ENCODE peak calls at places on chromosome 13, in nine cellular contexts. N, X, M, E, S, O, F, P and I are unnamed samples.
A peak's percentile ranks its signal among the peaks of the same experiment; 100 is the strongest.

GRCh38 chr13:95677564-95678386 is 836 bp downstream of the DNAJC3 start:
- DNase-seq in N (peak; percentile 57), X (no peak), M (peak; percentile 65), E (peak; percentile 25), S (peak; percentile 61), O (no peak), F (peak; percentile 21), P (peak; percentile 28), I (peak; percentile 0)

GRCh38 chr13:47178090-47178950 is 281.5 kb upstream of the HTR2A start:
- DNase-seq in N (no peak), X (no peak), M (no peak), E (no peak), S (no peak), O (no peak), F (no peak), P (no peak), I (peak; percentile 2)

GRCh38 chr13:30864352-30865130 is 41.5 kb upstream of the MEDAG start:
- DNase-seq in N (peak; percentile 18), X (peak; percentile 71), M (peak; percentile 89), E (peak; percentile 55), S (peak; percentile 30), O (no peak), F (no peak), P (no peak), I (no peak)

GRCh38 chr13:84844473-84844872 is 954.7 kb downstream of the SLITRK6 start:
- DNase-seq in N (peak; percentile 27), X (peak; percentile 32), M (no peak), E (peak; percentile 21), S (peak; percentile 53), O (peak; percentile 4), F (peak; percentile 48), P (no peak), I (peak; percentile 17)

GRCh38 chr13:50319603-50320296 is 304.5 kb downstream of the KCNRG start:
- DNase-seq in N (no peak), X (no peak), M (peak; percentile 65), E (peak; percentile 30), S (no peak), O (no peak), F (peak; percentile 75), P (peak; percentile 61), I (no peak)

GRCh38 chr13:64362564-64362963 is 2867.6 kb downstream of the PCDH9 start:
- DNase-seq in N (no peak), X (no peak), M (no peak), E (no peak), S (no peak), O (no peak), F (no peak), P (no peak), I (no peak)

GRCh38 chr13:106182404-106182803 is 353.1 kb downstream of the EFNB2 start:
- DNase-seq in N (no peak), X (no peak), M (peak; percentile 87), E (no peak), S (no peak), O (peak; percentile 35), F (peak; percentile 78), P (no peak), I (no peak)

GRCh38 chr13:106573279-106573831 is 5.4 kb upstream of the ARGLU1 start:
- DNase-seq in N (no peak), X (no peak), M (peak; percentile 89), E (no peak), S (no peak), O (no peak), F (no peak), P (no peak), I (no peak)

GRCh38 chr13:35961461-35962220 is 169.5 kb downstream of the DCLK1 start:
- DNase-seq in N (no peak), X (no peak), M (peak; percentile 44), E (no peak), S (no peak), O (no peak), F (peak; percentile 13), P (no peak), I (no peak)

DNA sequence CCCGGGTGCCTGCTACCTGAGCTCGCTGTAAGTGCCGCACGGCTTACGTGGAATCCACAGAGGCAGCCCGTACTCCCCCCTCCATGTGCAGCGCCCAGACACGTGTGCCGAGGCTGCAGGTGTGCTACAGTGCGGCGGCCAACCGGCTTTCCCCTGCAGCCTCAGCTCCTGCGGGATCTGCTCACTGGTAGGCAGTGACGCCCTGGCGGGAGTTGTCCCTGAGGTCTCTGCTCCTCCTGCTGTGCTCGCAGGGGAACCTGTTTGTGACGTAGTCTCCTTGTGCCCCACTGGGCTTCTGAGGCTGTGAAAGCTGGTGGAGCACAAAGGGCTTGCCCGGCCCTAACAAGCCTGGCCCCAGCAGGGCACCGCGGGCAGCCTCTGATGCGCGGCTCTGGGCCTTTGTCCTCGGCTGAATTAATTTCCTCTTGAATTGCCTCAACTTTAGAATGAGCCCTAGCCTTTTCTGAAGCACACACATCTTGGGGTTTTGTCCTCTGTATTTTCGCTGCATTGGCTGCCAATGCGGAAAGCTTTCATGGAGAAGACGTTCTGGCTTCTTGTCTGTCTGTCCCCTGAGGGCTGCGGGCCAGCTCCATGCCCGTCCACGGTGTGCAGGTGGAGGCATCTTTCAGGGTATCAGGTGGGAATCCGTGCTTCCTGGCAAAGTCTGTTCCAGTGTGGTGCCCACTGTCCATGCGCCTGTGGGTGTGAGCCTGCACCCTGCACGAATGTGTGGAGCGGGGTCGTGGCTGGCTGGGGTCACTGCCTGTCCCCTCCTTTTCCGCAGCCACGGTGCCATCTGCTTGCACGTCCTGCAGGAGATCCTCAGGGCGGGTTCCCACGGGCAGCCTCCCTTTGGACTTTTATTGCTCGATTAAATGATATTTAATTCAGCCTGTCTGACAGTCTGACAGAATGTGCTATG is 77.3 kb upstream of the MCF2L start:
- DNase-seq in N (peak; percentile 95), X (no peak), M (no peak), E (peak; percentile 41), S (peak; percentile 48), O (no peak), F (no peak), P (no peak), I (no peak)
- TF ChIP-seq EZH2phosphoT487 in N (peak; percentile 36), X (no peak), M (no peak), E (no peak), S (no peak), O (no peak), F (no peak), P (no peak), I (no peak)

GRCh38 chr13:110557082-110557481 is 4.4 kb downstream of the RAB20 start:
- DNase-seq in N (no peak), X (no peak), M (no peak), E (no peak), S (no peak), O (no peak), F (no peak), P (no peak), I (no peak)
- H3K4me2 ChIP-seq in N (no peak overlapping the region), X (no peak overlapping the region), M (no peak overlapping the region), E (no peak overlapping the region), S (no peak overlapping the region), O (no peak overlapping the region), F (no peak overlapping the region), P (no peak overlapping the region), I (no peak overlapping the region)

GRCh38 chr13:113588394-113589111 is 4.0 kb downstream of the TFDP1 start:
- DNase-seq in N (no peak), X (no peak), M (no peak), E (no peak), S (no peak), O (no peak), F (no peak), P (no peak), I (no peak)
- TF ChIP-seq EZH2phosphoT487 in N (no peak), X (no peak), M (no peak), E (no peak), S (no peak), O (no peak), F (no peak), P (no peak), I (no peak)

GRCh38 chr13:25971499-25972145 is 80.2 kb downstream of the SHISA2 start:
- DNase-seq in N (peak; percentile 46), X (no peak), M (no peak), E (peak; percentile 30), S (peak; percentile 24), O (no peak), F (peak; percentile 32), P (no peak), I (no peak)
- H3K4me2 ChIP-seq in N (peak overlapping the region; percentile 73), X (no peak overlapping the region), M (no peak overlapping the region), E (no peak overlapping the region), S (peak overlapping the region; percentile 33), O (no peak overlapping the region), F (peak overlapping the region; percentile 9), P (no peak overlapping the region), I (no peak overlapping the region)